ENCODE peak calls at places on chromosomes 7 and 10, in six cellular contexts. N, K, V, U, T and F are unnamed samples. For H3K4me1, the result is how much of the 10 kb centered on the place peaks cover.

GRCh38 chr10:28939352-28940157 is 262.2 kb downstream of the BAMBI start:
- DNase-seq in U (peak), N (peak), V (peak), T (no peak), K (peak), F (no peak)

GRCh38 chr7:33982425-33982786 is 77.1 kb downstream of the BMPER start:
- DNase-seq in N (no peak), V (peak), U (peak), K (no peak), T (peak), F (no peak)

GRCh38 chr10:93515071-93515962 is 18.9 kb downstream of the CEP55 start:
- DNase-seq in N (no peak), U (peak), T (no peak), K (no peak), V (no peak), F (no peak)

GRCh38 chr10:51291961-51292360 is 217.7 kb downstream of the PRKG1 start:
- DNase-seq in U (no peak), V (no peak), T (no peak), N (no peak), K (no peak), F (no peak)

GRCh38 chr7:157692156-157693011 is 355.6 kb downstream of the DNAJB6 start:
- DNase-seq in K (no peak), N (no peak), U (no peak), V (no peak), T (no peak), F (peak)

GRCh38 chr7:45976485-45976856 is 55.4 kb upstream of the IGFBP3 start:
- DNase-seq in U (no peak), V (no peak), T (no peak), K (peak), N (no peak), F (no peak)

GRCh38 chr7:66697451-66698438 is 42.8 kb upstream of the RABGEF1 start:
- DNase-seq in N (peak), K (peak), U (peak), V (no peak), T (peak), F (no peak)

GRCh38 chr10:103277713-103278299 is 868 bp downstream of the INA start:
- DNase-seq in U (no peak), V (peak), T (no peak), N (no peak), K (no peak), F (no peak)

GRCh38 chr10:50406457-50407076 is 155.3 kb upstream of the ASAH2 start:
- DNase-seq in N (no peak), K (no peak), V (no peak), U (no peak), T (no peak), F (no peak)

GRCh38 chr7:55024776-55025175 is 6.0 kb downstream of the EGFR start:
- DNase-seq in T (no peak), U (peak), V (no peak), N (no peak), K (no peak), F (no peak)

GRCh38 chr7:157773361-157773760 is 436.6 kb downstream of the DNAJB6 start:
- DNase-seq in U (no peak), K (no peak), N (no peak), V (no peak), T (no peak), F (no peak)

GRCh38 chr10:123031124-123031523 is 22.3 kb downstream of the ACADSB start:
- DNase-seq in T (no peak), U (no peak), V (no peak), K (no peak), N (no peak), F (no peak)

GRCh38 chr7:28808786-28809533 is 149.2 kb downstream of the TRIL start:
- DNase-seq in V (peak), K (peak), T (peak), N (no peak), U (peak), F (no peak)

GRCh38 chr7:22751341-22751740 is 24.3 kb downstream of the IL6 start:
- DNase-seq in V (no peak), U (peak), K (no peak), T (no peak), N (no peak), F (no peak)

GRCh38 chr7:64045301-64046040 is at the start of gene ZNF727:
- DNase-seq in U (no peak), N (peak), T (no peak), K (no peak), V (no peak), F (peak)

GRCh38 chr10:103828107-103828506 is 27.3 kb downstream of the SH3PXD2A start:
- DNase-seq in T (peak), V (no peak), K (no peak), N (no peak), U (peak), F (no peak)

GRCh38 chr7:16062269-16062668 is 359.1 kb downstream of the CRPPA start:
- DNase-seq in V (no peak), U (peak), N (no peak), T (peak), K (no peak), F (no peak)

GRCh38 chr10:104317195-104318095 is 20.8 kb downstream of the ITPRIP start:
- DNase-seq in T (peak), N (no peak), V (no peak), U (peak), K (no peak), F (no peak)

GRCh38 chr7:126605056-126605455 is 647.7 kb downstream of the GRM8 start:
- DNase-seq in T (no peak), U (no peak), N (no peak), K (no peak), V (no peak), F (no peak)

GRCh38 chr7:136063337-136063666 is 86.1 kb upstream of the MTPN start:
- DNase-seq in V (no peak), U (no peak), K (no peak), N (no peak), T (no peak), F (no peak)

GRCh38 chr7:83806538-83806937 is 157.6 kb upstream of the SEMA3E start:
- DNase-seq in T (no peak), K (no peak), V (no peak), N (no peak), U (no peak), F (no peak)

GRCh38 chr10:99630439-99630838 is 10.2 kb upstream of the SLC25A28 start:
- DNase-seq in K (no peak), N (no peak), U (peak), V (no peak), T (peak), F (no peak)

GRCh38 chr10:30510184-30510931 is 76.4 kb downstream of the MAP3K8 start:
- DNase-seq in K (no peak), V (no peak), U (peak), T (peak), N (no peak), F (no peak)

GRCh38 chr7:105118612-105119600 is 104.9 kb downstream of the KMT2E start:
- DNase-seq in T (no peak), U (no peak), K (no peak), N (no peak), V (no peak), F (no peak)

GRCh38 chr7:156895024-156895780 is 2.2 kb upstream of the LMBR1 start:
- DNase-seq in U (no peak), N (peak), T (no peak), K (no peak), V (no peak), F (no peak)

GRCh38 chr7:135316648-135317313 is 83.1 kb downstream of the STRA8 start:
- DNase-seq in V (no peak), N (no peak), T (no peak), U (no peak), K (no peak), F (no peak)

GRCh38 chr7:17663056-17663675 is 277.1 kb downstream of the SNX13 start:
- DNase-seq in U (peak), V (no peak), T (peak), K (no peak), N (no peak), F (no peak)

GRCh38 chr7:96069361-96069760 is 252.5 kb downstream of the SLC25A13 start:
- DNase-seq in V (no peak), U (no peak), N (no peak), T (no peak), K (no peak), F (no peak)

GRCh38 chr7:107949443-107949935 is 53.5 kb downstream of the LAMB1 start:
- DNase-seq in N (no peak), T (no peak), U (no peak), V (no peak), K (no peak), F (no peak)

GRCh38 chr7:114070246-114070645 is 151.4 kb upstream of the PPP1R3A start:
- DNase-seq in K (no peak), U (peak), N (no peak), T (no peak), V (no peak), F (no peak)

GRCh38 chr7:128672927-128673517 is 930 bp downstream of the GARIN1A start:
- DNase-seq in T (no peak), K (peak), U (peak), V (peak), N (no peak), F (no peak)

GRCh38 chr10:16646474-16647059 is 124.9 kb upstream of the C1QL3 start:
- DNase-seq in K (no peak), N (no peak), U (peak), T (peak), V (no peak), F (no peak)

GRCh38 chr7:122767339-122767738 is 64.6 kb upstream of the RNF148 start:
- DNase-seq in U (no peak), V (peak), K (no peak), T (no peak), N (no peak), F (no peak)

GRCh38 chr7:138383166-138383565 is 76.9 kb upstream of the TRIM24 start:
- DNase-seq in N (no peak), V (no peak), U (no peak), K (no peak), T (no peak), F (no peak)

GRCh38 chr10:47406548-47406869 is 22.4 kb upstream of the ZNF488 start:
- DNase-seq in N (no peak), V (no peak), T (no peak), K (no peak), U (no peak), F (no peak)

GRCh38 chr10:47405829-47406547 is 21.9 kb upstream of the ZNF488 start:
- DNase-seq in K (no peak), T (peak), N (no peak), V (no peak), U (no peak), F (no peak)

GRCh38 chr10:47408606-47409005 is 24.5 kb upstream of the ZNF488 start:
- DNase-seq in U (no peak), K (no peak), V (no peak), N (no peak), T (no peak), F (no peak)

GRCh38 chr10:47404937-47405336 is 20.8 kb upstream of the ZNF488 start:
- DNase-seq in V (no peak), T (no peak), K (no peak), U (no peak), N (no peak), F (no peak)

GRCh38 chr10:47406870-47407648 is 23.0 kb upstream of the ZNF488 start:
- DNase-seq in V (peak), T (peak), U (peak), K (peak), N (no peak), F (no peak)
- H3K4me1 ChIP-seq in V (under half), T (under half), U (under half), K (under half), N (under half), F (under half)

GRCh38 chr10:110857265-110858158 is 14.2 kb upstream of the PDCD4 start:
- DNase-seq in V (no peak), N (no peak), K (peak), U (peak), T (no peak), F (no peak)
- H3K27ac ChIP-seq in V (no peak), N (no peak), K (peak), U (no peak), T (no peak), F (no peak)

GRCh38 chr7:30321089-30321991 is 36.9 kb downstream of the ZNRF2 start:
- DNase-seq in K (peak), U (peak), N (no peak), T (no peak), V (peak), F (no peak)
- H3K4me3 ChIP-seq in K (no peak), U (peak), N (peak), T (no peak), V (peak), F (peak)

DNA sequence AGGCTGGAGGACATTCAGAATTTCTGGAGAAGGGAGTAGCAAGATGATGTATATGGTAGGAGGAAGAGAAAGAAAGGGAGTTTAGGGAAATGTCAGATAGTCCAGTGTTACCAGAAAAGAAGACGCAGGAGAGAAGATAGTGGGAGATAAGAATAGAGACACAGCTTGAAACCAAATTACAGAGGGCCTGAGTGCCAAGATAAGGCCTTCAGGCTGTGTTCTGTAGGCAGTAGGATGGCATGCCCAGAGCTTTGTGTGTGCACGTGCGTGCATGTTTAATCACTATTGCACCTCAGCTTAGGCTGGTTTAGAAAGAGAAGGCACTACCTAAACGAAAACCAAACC is 36.0 kb upstream of the BHLHA15 start:
- DNase-seq in T (no peak), V (no peak), N (no peak), K (no peak), U (no peak), F (no peak)
- H3K4me1 ChIP-seq in T (under half), V (under half), N (under half), K (under half), U (under half), F (under half)

DNA sequence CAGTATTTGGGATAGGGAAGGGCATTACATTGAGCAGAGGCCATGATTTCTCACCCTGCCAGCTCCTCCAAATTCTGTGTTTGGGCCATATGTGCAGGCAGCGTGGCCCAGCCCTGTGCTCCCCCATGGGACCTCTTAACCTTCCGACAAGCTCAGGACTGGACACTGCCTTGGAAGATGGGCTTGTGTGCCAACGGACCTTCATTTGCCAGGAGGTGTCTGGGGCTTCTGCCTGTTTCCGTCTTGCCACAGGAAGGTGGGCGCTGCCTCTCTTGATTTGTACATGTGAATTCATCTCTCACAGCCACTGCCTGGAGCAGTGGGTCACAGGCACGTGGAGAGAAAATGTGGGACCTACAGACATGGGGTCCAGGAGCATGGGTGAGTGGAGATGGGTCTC is 272.6 kb downstream of the CCSER2 start:
- DNase-seq in U (no peak), T (no peak), N (no peak), K (no peak), V (no peak), F (no peak)
- H3K27ac ChIP-seq in U (no peak), T (no peak), N (no peak), K (no peak), V (no peak), F (no peak)

DNA sequence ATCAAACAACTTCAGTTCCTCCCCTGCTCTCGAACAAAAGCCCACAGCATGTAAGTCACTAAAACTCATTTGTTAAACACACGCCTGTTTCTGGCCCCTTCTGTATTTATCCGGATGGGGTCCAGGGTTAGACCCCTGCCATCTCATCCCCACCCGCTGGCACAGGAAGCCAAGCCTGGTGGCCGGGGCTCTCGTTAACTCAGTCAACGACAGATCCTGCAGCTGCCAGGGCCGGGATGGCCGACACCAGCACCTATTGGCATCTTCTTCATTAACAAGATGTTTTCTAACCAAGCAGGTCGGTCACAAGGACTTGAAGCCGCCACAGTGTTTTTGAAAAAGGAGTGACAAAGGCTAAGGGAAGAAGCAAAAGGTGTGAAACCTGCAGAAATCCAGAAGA is 202.8 kb downstream of the DIP2C start:
- DNase-seq in N (no peak), V (no peak), T (no peak), K (peak), U (no peak), F (peak)
- H3K4me3 ChIP-seq in N (no peak), V (no peak), T (no peak), K (no peak), U (no peak), F (no peak)

DNA sequence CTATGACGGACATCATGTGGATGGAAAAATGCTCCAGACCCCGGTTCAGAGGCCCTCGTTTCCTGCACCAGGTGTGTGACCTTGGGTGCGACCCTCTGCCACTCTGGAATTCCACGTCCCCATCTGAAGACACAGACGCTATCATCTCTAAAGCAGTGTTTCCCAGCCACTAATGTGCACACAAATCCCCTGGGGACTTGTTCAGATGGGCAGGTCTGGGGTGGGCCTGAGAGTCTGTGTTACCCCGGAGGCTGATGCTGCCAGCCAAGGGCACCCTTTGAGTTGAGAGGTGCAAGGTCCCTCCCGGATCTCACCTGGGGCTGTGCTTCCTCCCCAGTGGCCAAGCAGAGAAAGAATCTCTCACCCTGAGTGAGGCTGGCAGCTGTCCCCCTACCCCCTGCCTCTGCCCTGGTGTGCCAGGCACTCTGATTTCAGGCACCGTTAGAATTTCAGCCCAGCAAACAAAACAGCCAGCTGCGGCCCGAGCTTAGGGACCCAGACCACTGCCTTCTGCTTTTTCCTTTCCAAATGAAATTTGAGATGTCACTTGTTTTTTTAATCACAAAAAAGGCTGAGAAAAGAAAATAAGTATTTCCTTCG is 90.0 kb downstream of the SLIT1 start:
- DNase-seq in V (no peak), T (no peak), U (no peak), K (peak), N (no peak), F (no peak)
- H3K4me1 ChIP-seq in V (under half), T (under half), U (under half), K (under half), N (under half), F (under half)

GRCh38 chr7:1290262-1291039 is 57.8 kb downstream of the UNCX start:
- DNase-seq in K (peak), V (peak), N (no peak), U (peak), T (no peak), F (peak)
- H3K27ac ChIP-seq in K (peak), V (no peak), N (no peak), U (no peak), T (no peak), F (no peak)

GRCh38 chr7:19709249-19709578 is 377 bp upstream of the POLR1F start:
- DNase-seq in V (no peak), T (no peak), U (no peak), K (no peak), N (no peak), F (no peak)
- H3K4me3 ChIP-seq in V (no peak), T (no peak), U (no peak), K (no peak), N (peak), F (peak)

GRCh38 chr10:35456784-35457183 is 120.5 kb downstream of the CCNY start:
- DNase-seq in U (no peak), N (no peak), V (no peak), K (no peak), T (no peak), F (no peak)
- H3K4me1 ChIP-seq in U (under half), N (under half), V (under half), K (under half), T (under half), F (half or more)